ENCODE peak calls at places on chromosomes 7 and 10, in ten cellular contexts. B, U, I, H, T, W, D, L, Z and R are unnamed samples. For H3K4me1, the result is how much of the 10 kb centered on the place peaks cover.

GRCh38 chr10:69497235-69497561 is 45.9 kb downstream of the TSPAN15 start:
- DNase-seq in B (no peak), U (no peak), I (no peak), H (no peak), T (no peak), W (no peak), D (peak), L (peak), Z (peak), R (no peak)

GRCh38 chr7:159027091-159027802 is 117.4 kb downstream of the VIPR2 start:
- DNase-seq in B (no peak), U (no peak), I (no peak), H (no peak), T (peak), W (no peak), D (peak), L (no peak), Z (peak), R (peak)

GRCh38 chr10:131553581-131553980 is 242.1 kb upstream of the TCERG1L start:
- DNase-seq in B (no peak), U (no peak), I (no peak), H (no peak), T (no peak), W (no peak), D (no peak), L (no peak), Z (no peak), R (no peak)

GRCh38 chr10:6912424-6912823 is 332.3 kb upstream of the PRKCQ start:
- DNase-seq in B (no peak), U (no peak), I (no peak), H (no peak), T (peak), W (peak), D (no peak), L (no peak), Z (no peak), R (peak)

GRCh38 chr7:26343320-26343832 is 51.7 kb downstream of the SNX10 start:
- DNase-seq in B (no peak), U (no peak), I (no peak), H (no peak), T (no peak), W (peak), D (no peak), L (no peak), Z (no peak), R (no peak)

GRCh38 chr7:30694774-30695721 is 12.8 kb upstream of the CRHR2 start:
- DNase-seq in B (no peak), U (no peak), I (no peak), H (no peak), T (no peak), W (peak), D (no peak), L (no peak), Z (no peak), R (peak)

GRCh38 chr7:55409474-55410225 is 44.5 kb downstream of the LANCL2 start:
- DNase-seq in B (no peak), U (no peak), I (no peak), H (no peak), T (no peak), W (no peak), D (no peak), L (no peak), Z (no peak), R (no peak)

GRCh38 chr7:103735377-103735776 is 254.1 kb downstream of the RELN start:
- DNase-seq in B (no peak), U (no peak), I (no peak), H (no peak), T (peak), W (no peak), D (no peak), L (no peak), Z (no peak), R (peak)

GRCh38 chr10:118568327-118568848 is 27.1 kb downstream of the PRLHR start:
- DNase-seq in B (peak), U (peak), I (no peak), H (peak), T (peak), W (no peak), D (no peak), L (no peak), Z (no peak), R (no peak)

GRCh38 chr7:87435546-87435945 is 39.9 kb downstream of the ABCB4 start:
- DNase-seq in B (no peak), U (no peak), I (no peak), H (no peak), T (no peak), W (no peak), D (no peak), L (no peak), Z (no peak), R (no peak)

GRCh38 chr10:35447693-35448407 is 111.5 kb downstream of the CCNY start:
- DNase-seq in B (no peak), U (no peak), I (no peak), H (no peak), T (peak), W (no peak), D (no peak), L (no peak), Z (no peak), R (peak)

GRCh38 chr10:86651021-86651471 is 3.3 kb upstream of the OPN4 start:
- DNase-seq in B (no peak), U (no peak), I (no peak), H (no peak), T (no peak), W (peak), D (peak), L (no peak), Z (peak), R (no peak)

GRCh38 chr7:104499975-104500374 is 171.6 kb downstream of the LHFPL3 start:
- DNase-seq in B (no peak), U (no peak), I (no peak), H (no peak), T (no peak), W (no peak), D (no peak), L (no peak), Z (no peak), R (no peak)

GRCh38 chr7:74579800-74580685 is 77.5 kb upstream of the GTF2I start:
- DNase-seq in B (peak), U (no peak), I (no peak), H (no peak), T (peak), W (no peak), D (no peak), L (peak), Z (peak), R (peak)

GRCh38 chr7:93902777-93903423 is 3.5 kb upstream of the GNGT1 start:
- DNase-seq in B (no peak), U (peak), I (no peak), H (no peak), T (peak), W (no peak), D (no peak), L (no peak), Z (no peak), R (no peak)

GRCh38 chr7:50409856-50410468 is 40.2 kb downstream of the FIGNL1 start:
- DNase-seq in B (no peak), U (peak), I (no peak), H (no peak), T (no peak), W (no peak), D (no peak), L (no peak), Z (no peak), R (no peak)

GRCh38 chr10:60414877-60415585 is 25.4 kb upstream of the ANK3 start:
- DNase-seq in B (no peak), U (no peak), I (no peak), H (no peak), T (peak), W (no peak), D (no peak), L (no peak), Z (no peak), R (peak)

GRCh38 chr7:77425151-77426051 is 9.3 kb upstream of the GSAP start:
- DNase-seq in B (no peak), U (no peak), I (no peak), H (no peak), T (peak), W (no peak), D (no peak), L (no peak), Z (no peak), R (peak)

GRCh38 chr7:157770716-157771320 is 434.0 kb downstream of the DNAJB6 start:
- DNase-seq in B (no peak), U (no peak), I (no peak), H (no peak), T (no peak), W (peak), D (no peak), L (no peak), Z (no peak), R (no peak)

GRCh38 chr7:129101746-129102145 is 42.8 kb upstream of the TSPAN33 start:
- DNase-seq in B (no peak), U (no peak), I (no peak), H (no peak), T (no peak), W (no peak), D (no peak), L (no peak), Z (no peak), R (no peak)

GRCh38 chr10:35961501-35961900 is 319.4 kb upstream of the FZD8 start:
- DNase-seq in B (no peak), U (no peak), I (no peak), H (no peak), T (no peak), W (no peak), D (no peak), L (no peak), Z (no peak), R (no peak)

GRCh38 chr7:158273138-158273651 is 314.4 kb downstream of the PTPRN2 start:
- DNase-seq in B (no peak), U (no peak), I (no peak), H (no peak), T (no peak), W (no peak), D (peak), L (peak), Z (peak), R (no peak)

GRCh38 chr10:127996586-127996985 is 89.7 kb downstream of the PTPRE start:
- DNase-seq in B (no peak), U (no peak), I (peak), H (no peak), T (no peak), W (no peak), D (no peak), L (peak), Z (no peak), R (no peak)

GRCh38 chr7:28024786-28025334 is 155.7 kb downstream of the JAZF1 start:
- DNase-seq in B (no peak), U (no peak), I (no peak), H (no peak), T (no peak), W (no peak), D (no peak), L (no peak), Z (no peak), R (no peak)

GRCh38 chr10:4691301-4691700 is 134.7 kb upstream of the AKR1E2 start:
- DNase-seq in B (no peak), U (no peak), I (no peak), H (no peak), T (no peak), W (no peak), D (no peak), L (no peak), Z (no peak), R (no peak)
- H3K27ac ChIP-seq in B (no peak), U (no peak), I (no peak), H (peak), T (peak), W (no peak), D (no peak), L (no peak), Z (no peak), R (peak)

DNA sequence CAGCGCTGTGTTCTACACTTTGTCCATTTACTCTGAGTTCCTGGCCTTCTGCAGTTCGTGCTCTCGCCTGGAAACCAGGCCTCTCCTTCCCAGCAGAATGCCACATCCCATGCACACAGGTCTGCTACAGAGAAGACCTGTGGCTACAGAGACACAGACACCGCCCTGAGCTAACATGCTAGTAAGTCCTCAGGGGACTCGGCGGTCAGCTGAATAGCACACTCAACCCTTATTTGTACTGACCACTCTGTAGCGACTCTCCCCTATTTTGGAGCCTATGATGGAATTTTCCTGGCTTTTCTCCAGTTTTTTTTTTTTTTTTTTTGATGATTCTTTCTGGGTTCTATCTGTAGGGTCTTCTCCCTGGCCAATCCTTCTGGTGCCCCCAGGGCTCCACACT is 12.8 kb downstream of the CREB3L2 start:
- DNase-seq in B (no peak), U (no peak), I (no peak), H (no peak), T (no peak), W (no peak), D (no peak), L (no peak), Z (peak), R (no peak)
- H3K4me1 ChIP-seq in B (half or more), U (half or more), I (half or more), H (under half), T (under half), W (under half), D (half or more), L (half or more), Z (half or more), R (under half)

DNA sequence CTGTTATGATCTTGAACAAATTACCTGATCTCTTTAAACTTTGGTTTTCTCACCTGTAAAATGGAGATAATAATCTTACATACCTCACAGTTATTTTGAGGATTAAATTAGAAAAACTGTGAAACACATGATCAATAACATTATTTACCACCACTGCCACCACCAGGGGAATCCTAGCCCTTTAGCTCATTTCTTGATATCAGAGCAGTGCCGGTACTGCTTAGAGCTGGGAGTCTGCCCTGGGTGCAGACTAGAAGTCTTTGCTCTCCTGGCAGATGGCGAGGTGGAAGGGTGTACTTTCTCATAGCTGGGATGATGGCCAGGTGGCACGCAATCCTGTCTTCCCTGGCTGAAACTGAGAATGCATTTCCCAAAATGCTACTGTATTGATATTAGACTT is 12.7 kb upstream of the EFCAB10 start:
- DNase-seq in B (no peak), U (no peak), I (no peak), H (no peak), T (no peak), W (no peak), D (no peak), L (no peak), Z (no peak), R (no peak)
- TF ChIP-seq CTCF in B (no peak), U (no peak), I (no peak), H (no peak), T (no peak), W (no peak), D (no peak), L (no peak), Z (no peak), R (peak)

DNA sequence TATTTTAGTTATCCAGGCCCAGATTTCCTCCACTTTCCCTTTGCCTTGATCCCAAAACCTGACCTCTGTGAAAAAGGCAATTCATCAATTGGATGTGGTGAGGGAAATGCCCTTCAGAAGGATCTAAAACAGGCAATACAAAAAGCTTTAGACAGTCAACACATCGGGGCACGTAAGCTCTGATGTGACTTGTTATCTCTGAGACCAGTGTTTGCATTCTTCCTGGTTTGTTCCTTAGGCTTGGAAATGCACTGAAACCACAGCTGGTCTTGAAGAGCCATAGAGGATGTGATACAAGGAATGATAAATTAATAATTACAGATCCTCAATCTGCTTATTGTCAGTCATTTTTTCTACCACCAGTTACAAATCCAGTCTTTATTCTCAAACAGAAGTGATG is 140.9 kb upstream of the HDAC9 start:
- DNase-seq in B (no peak), U (no peak), I (no peak), H (no peak), T (no peak), W (no peak), D (no peak), L (no peak), Z (no peak), R (no peak)
- H3K27ac ChIP-seq in B (no peak), U (no peak), I (no peak), H (peak), T (no peak), W (no peak), D (no peak), L (no peak), Z (no peak), R (no peak)

GRCh38 chr10:97686301-97686961 is 610 bp downstream of the AVPI1 start:
- DNase-seq in B (no peak), U (peak), I (no peak), H (no peak), T (peak), W (no peak), D (no peak), L (no peak), Z (no peak), R (peak)
- H3K4me1 ChIP-seq in B (under half), U (under half), I (half or more), H (under half), T (half or more), W (under half), D (half or more), L (half or more), Z (under half), R (under half)

GRCh38 chr10:75858357-75858756 is 426.9 kb downstream of the LRMDA start:
- DNase-seq in B (no peak), U (no peak), I (no peak), H (no peak), T (no peak), W (no peak), D (no peak), L (no peak), Z (no peak), R (no peak)

GRCh38 chr10:75857269-75857846 is 425.9 kb downstream of the LRMDA start:
- DNase-seq in B (no peak), U (no peak), I (no peak), H (no peak), T (no peak), W (no peak), D (no peak), L (no peak), Z (no peak), R (no peak)

GRCh38 chr10:75857896-75858295 is 426.5 kb downstream of the LRMDA start:
- DNase-seq in B (no peak), U (no peak), I (no peak), H (no peak), T (no peak), W (no peak), D (no peak), L (no peak), Z (no peak), R (no peak)

GRCh38 chr10:75851946-75852345 is 420.5 kb downstream of the LRMDA start:
- DNase-seq in B (no peak), U (no peak), I (no peak), H (no peak), T (no peak), W (no peak), D (no peak), L (no peak), Z (no peak), R (no peak)

DNA sequence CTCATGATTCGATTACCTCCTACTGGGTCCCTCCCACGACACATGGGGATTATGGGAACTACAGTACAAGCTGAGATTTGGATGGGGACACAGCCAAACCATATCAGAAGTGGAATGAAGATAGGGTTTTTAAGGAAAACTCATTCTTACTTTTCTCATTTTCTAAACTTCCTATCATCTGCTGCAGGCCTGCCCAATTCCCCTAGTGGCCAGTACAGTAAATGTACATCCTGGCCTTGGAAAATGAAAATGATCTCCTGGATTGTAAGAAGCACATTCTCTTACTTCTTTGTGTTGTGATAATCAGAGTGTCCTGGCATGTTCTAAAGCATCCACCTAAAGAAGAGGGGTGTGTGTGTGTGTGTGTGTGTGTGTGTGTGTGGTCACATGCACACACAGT is 421.7 kb downstream of the LRMDA start:
- DNase-seq in B (no peak), U (no peak), I (no peak), H (no peak), T (peak), W (no peak), D (no peak), L (no peak), Z (no peak), R (no peak)
- TF ChIP-seq CTCF in B (no peak), U (peak), I (peak), H (peak), T (peak), W (peak), D (no peak), L (peak), Z (no peak), R (peak)

DNA sequence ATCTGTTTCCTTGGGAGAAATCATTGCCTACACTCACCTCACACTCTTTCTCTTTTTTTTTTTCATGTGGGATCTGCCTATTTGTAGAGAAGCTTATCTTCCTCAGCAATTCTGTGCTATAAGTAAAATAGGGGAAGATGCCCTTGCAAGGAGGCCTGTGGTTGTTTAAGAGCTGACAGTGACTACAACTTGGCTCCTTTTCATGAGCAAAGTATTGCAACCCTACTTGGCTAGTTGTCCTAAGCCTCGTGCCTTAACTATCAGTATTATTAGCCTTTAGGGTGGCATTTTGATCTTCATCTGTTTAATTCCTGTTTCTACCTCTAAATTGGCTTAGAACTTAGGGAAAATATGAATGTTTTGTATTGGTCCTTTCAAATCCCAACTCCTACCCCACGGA is 56.1 kb downstream of the SLC16A12 start:
- DNase-seq in B (no peak), U (no peak), I (no peak), H (no peak), T (no peak), W (no peak), D (no peak), L (no peak), Z (no peak), R (no peak)
- H3K27ac ChIP-seq in B (no peak), U (no peak), I (peak), H (no peak), T (peak), W (peak), D (peak), L (peak), Z (peak), R (no peak)

GRCh38 chr10:43407148-43407575 is 1.8 kb downstream of the HNRNPF start:
- DNase-seq in B (peak), U (peak), I (peak), H (no peak), T (peak), W (peak), D (no peak), L (peak), Z (peak), R (no peak)
- H3K4me1 ChIP-seq in B (under half), U (half or more), I (half or more), H (under half), T (under half), W (under half), D (half or more), L (under half), Z (under half), R (under half)